ENCODE peak calls at places on chromosomes 12 and 14, in five cellular contexts. M is A549; K is M059J; H is stimulated activated CD4-positive, alpha-beta T cell treated with anti-CD3 and anti-CD28 coated beads, TNF-alpha, amount 100 ng/mL, for 1 hour; U is testis. I is an unnamed sample.

GRCh38 chr12:8501720-8502119 is 11.6 kb upstream of the CLEC4D start:
- DNase-seq in M (no peak), K (no peak), H (no peak), U (no peak), I (no peak)

GRCh38 chr14:91283666-91284065 is 39.2 kb upstream of the GPR68 start:
- DNase-seq in M (no peak), K (peak), H (no peak), U (no peak), I (no peak)

GRCh38 chr12:98635657-98636323 is 8.8 kb downstream of the IKBIP start:
- DNase-seq in M (peak), K (peak), H (no peak), U (no peak), I (no peak)

GRCh38 chr12:46944104-46944503 is 118.3 kb upstream of the SLC38A4 start:
- DNase-seq in M (no peak), K (peak), H (no peak), U (peak), I (peak)

GRCh38 chr14:51828017-51828797 is 32.2 kb upstream of the GNG2 start:
- DNase-seq in M (peak), K (peak), H (peak), U (no peak), I (no peak)

GRCh38 chr14:31568671-31569070 is 7.5 kb downstream of the NUBPL start:
- DNase-seq in M (no peak), K (no peak), H (no peak), U (no peak), I (no peak)

GRCh38 chr12:117662620-117663395 is 301.4 kb upstream of the NOS1 start:
- DNase-seq in M (no peak), K (peak), H (no peak), U (no peak), I (no peak)

GRCh38 chr14:78790262-78790661 is 620.1 kb downstream of the NRXN3 start:
- DNase-seq in M (no peak), K (no peak), H (no peak), U (no peak), I (no peak)

GRCh38 chr12:71536939-71537622 is 97.5 kb downstream of the LGR5 start:
- DNase-seq in M (no peak), K (no peak), H (no peak), U (no peak), I (no peak)

GRCh38 chr12:117968826-117969659 is at the start of gene KSR2:
- DNase-seq in M (peak), K (peak), H (peak), U (peak), I (peak)

GRCh38 chr14:92490239-92490959 is 23.2 kb upstream of the RIN3 start:
- DNase-seq in M (no peak), K (no peak), H (no peak), U (peak), I (no peak)

GRCh38 chr12:118119449-118119879 is 15.7 kb upstream of the VSIG10 start:
- DNase-seq in M (no peak), K (no peak), H (no peak), U (no peak), I (no peak)

GRCh38 chr12:116813271-116814041 is 67.8 kb downstream of the HRK start:
- DNase-seq in M (no peak), K (peak), H (no peak), U (no peak), I (no peak)

GRCh38 chr12:93825926-93826599 is 148.9 kb downstream of the CRADD start:
- DNase-seq in M (no peak), K (peak), H (no peak), U (no peak), I (no peak)

GRCh38 chr12:62933220-62933870 is 1.6 kb downstream of the PPM1H start:
- DNase-seq in M (peak), K (peak), H (no peak), U (peak), I (peak)

GRCh38 chr12:42446761-42447160 is 120.8 kb downstream of the PPHLN1 start:
- DNase-seq in M (no peak), K (peak), H (no peak), U (peak), I (no peak)

GRCh38 chr12:55822228-55822627 is 4.4 kb downstream of the ORMDL2 start:
- DNase-seq in M (peak), K (no peak), H (no peak), U (no peak), I (peak)

GRCh38 chr14:89158701-89159100 is 258.3 kb downstream of the FOXN3 start:
- DNase-seq in M (no peak), K (no peak), H (no peak), U (no peak), I (no peak)

GRCh38 chr12:43758247-43758727 is 303 bp downstream of the PUS7L start:
- DNase-seq in M (peak), K (peak), H (peak), U (peak), I (peak)

GRCh38 chr12:117836476-117836875 is 132.3 kb downstream of the KSR2 start:
- DNase-seq in M (no peak), K (peak), H (no peak), U (no peak), I (no peak)

GRCh38 chr12:6329693-6330045 is 12.2 kb downstream of the TNFRSF1A start:
- DNase-seq in M (no peak), K (no peak), H (no peak), U (no peak), I (no peak)

GRCh38 chr12:101761347-101761746 is 22.1 kb upstream of the SYCP3 start:
- DNase-seq in M (no peak), K (no peak), H (no peak), U (no peak), I (no peak)

GRCh38 chr14:43503508-43503907 is 1003.6 kb downstream of the FSCB start:
- DNase-seq in M (no peak), K (no peak), H (no peak), U (no peak), I (peak)

GRCh38 chr12:19131020-19131431 is 1.5 kb downstream of the PLEKHA5 start:
- DNase-seq in M (peak), K (peak), H (no peak), U (peak), I (no peak)

GRCh38 chr12:62922539-62922938 is 12.4 kb downstream of the PPM1H start:
- DNase-seq in M (no peak), K (peak), H (no peak), U (no peak), I (no peak)

GRCh38 chr14:105178069-105178867 is 2.8 kb downstream of the NUDT14 start:
- DNase-seq in M (no peak), K (no peak), H (no peak), U (no peak), I (no peak)

I was measured in HT-29.